ENCODE peak calls at places on chromosomes 16 and 17, in five cellular contexts. One of them, this sample, is unnamed.

GRCh38 chr17:2703181-2703580 is 8.4 kb downstream of the CLUH start:
- DNase-seq in CD8-positive, alpha-beta memory T cell: no peak
- DNase-seq in SK-N-SH: no peak
- DNase-seq in CD8-positive, alpha-beta T cell: no peak
- DNase-seq in A549: no peak
- DNase-seq in this sample: no peak

GRCh38 chr16:1530883-1531637 is 2.4 kb upstream of the TMEM204 start:
- DNase-seq in CD8-positive, alpha-beta memory T cell: no peak
- DNase-seq in SK-N-SH: peak; percentile 94
- DNase-seq in CD8-positive, alpha-beta T cell: no peak
- DNase-seq in A549: no peak
- DNase-seq in this sample: no peak

GRCh38 chr17:72387487-72387886 is 266.7 kb downstream of the SOX9 start:
- DNase-seq in CD8-positive, alpha-beta memory T cell: no peak
- DNase-seq in SK-N-SH: no peak
- DNase-seq in CD8-positive, alpha-beta T cell: no peak
- DNase-seq in A549: peak; percentile 63
- DNase-seq in this sample: no peak

GRCh38 chr17:49730078-49730786 is 22.5 kb upstream of the SLC35B1 start:
- DNase-seq in CD8-positive, alpha-beta memory T cell: no peak
- DNase-seq in SK-N-SH: no peak
- DNase-seq in CD8-positive, alpha-beta T cell: no peak
- DNase-seq in A549: no peak
- DNase-seq in this sample: no peak

GRCh38 chr17:18139949-18140348 is 31.4 kb downstream of the MYO15A start:
- DNase-seq in CD8-positive, alpha-beta memory T cell: no peak
- DNase-seq in SK-N-SH: peak; percentile 68
- DNase-seq in CD8-positive, alpha-beta T cell: no peak
- DNase-seq in A549: peak; percentile 57
- DNase-seq in this sample: no peak

GRCh38 chr17:7839199-7839889 is 5.3 kb downstream of the KDM6B start:
- DNase-seq in CD8-positive, alpha-beta memory T cell: no peak
- DNase-seq in SK-N-SH: no peak
- DNase-seq in CD8-positive, alpha-beta T cell: no peak
- DNase-seq in A549: no peak
- DNase-seq in this sample: no peak

GRCh38 chr17:68593331-68593710 is 7.8 kb downstream of the FAM20A start:
- DNase-seq in CD8-positive, alpha-beta memory T cell: no peak
- DNase-seq in SK-N-SH: peak; percentile 32
- DNase-seq in CD8-positive, alpha-beta T cell: no peak
- DNase-seq in A549: no peak
- DNase-seq in this sample: no peak

GRCh38 chr16:82175627-82176026 is 5.6 kb upstream of the MPHOSPH6 start:
- DNase-seq in CD8-positive, alpha-beta memory T cell: no peak
- DNase-seq in SK-N-SH: no peak
- DNase-seq in CD8-positive, alpha-beta T cell: no peak
- DNase-seq in A549: no peak
- DNase-seq in this sample: no peak

GRCh38 chr16:76360384-76360783 is 83.2 kb downstream of the CNTNAP4 start:
- DNase-seq in CD8-positive, alpha-beta memory T cell: no peak
- DNase-seq in SK-N-SH: no peak
- DNase-seq in CD8-positive, alpha-beta T cell: no peak
- DNase-seq in A549: no peak
- DNase-seq in this sample: no peak

GRCh38 chr17:81500026-81500425 is 12.6 kb downstream of the ACTG1 start:
- DNase-seq in CD8-positive, alpha-beta memory T cell: no peak
- DNase-seq in SK-N-SH: no peak
- DNase-seq in CD8-positive, alpha-beta T cell: no peak
- DNase-seq in A549: peak; percentile 57
- DNase-seq in this sample: no peak

GRCh38 chr17:82367724-82368524 is 3.6 kb upstream of the UTS2R start:
- DNase-seq in CD8-positive, alpha-beta memory T cell: no peak
- DNase-seq in SK-N-SH: peak; percentile 64
- DNase-seq in CD8-positive, alpha-beta T cell: no peak
- DNase-seq in A549: peak; percentile 81
- DNase-seq in this sample: no peak

GRCh38 chr16:81137754-81138153 is 41.6 kb upstream of the GCSH start:
- DNase-seq in CD8-positive, alpha-beta memory T cell: no peak
- DNase-seq in SK-N-SH: no peak
- DNase-seq in CD8-positive, alpha-beta T cell: no peak
- DNase-seq in A549: no peak
- DNase-seq in this sample: no peak

GRCh38 chr17:47288531-47289116 is 35.0 kb downstream of the ITGB3 start:
- DNase-seq in CD8-positive, alpha-beta memory T cell: no peak
- DNase-seq in SK-N-SH: no peak
- DNase-seq in CD8-positive, alpha-beta T cell: no peak
- DNase-seq in A549: peak; percentile 22
- DNase-seq in this sample: no peak

GRCh38 chr17:50274945-50275221 is 617 bp downstream of the TMEM92 start:
- DNase-seq in CD8-positive, alpha-beta memory T cell: no peak
- DNase-seq in SK-N-SH: no peak
- DNase-seq in CD8-positive, alpha-beta T cell: no peak
- DNase-seq in A549: no peak
- DNase-seq in this sample: no peak

GRCh38 chr16:57694556-57695377 is at the start of gene DRC7:
- DNase-seq in CD8-positive, alpha-beta memory T cell: no peak
- DNase-seq in SK-N-SH: peak; percentile 90
- DNase-seq in CD8-positive, alpha-beta T cell: no peak
- DNase-seq in A549: peak; percentile 68
- DNase-seq in this sample: no peak

GRCh38 chr17:77107506-77108433 is 33.0 kb upstream of the SEC14L1 start:
- DNase-seq in CD8-positive, alpha-beta memory T cell: peak; percentile 81
- DNase-seq in SK-N-SH: no peak
- DNase-seq in CD8-positive, alpha-beta T cell: peak; percentile 51
- DNase-seq in A549: no peak
- DNase-seq in this sample: peak; percentile 16

GRCh38 chr17:74245145-74245817 is 28.8 kb upstream of the DNAI2 start:
- DNase-seq in CD8-positive, alpha-beta memory T cell: no peak
- DNase-seq in SK-N-SH: peak; percentile 56
- DNase-seq in CD8-positive, alpha-beta T cell: no peak
- DNase-seq in A549: no peak
- DNase-seq in this sample: no peak

GRCh38 chr16:12586701-12587100 is 217.0 kb downstream of the CPPED1 start:
- DNase-seq in CD8-positive, alpha-beta memory T cell: no peak
- DNase-seq in SK-N-SH: no peak
- DNase-seq in CD8-positive, alpha-beta T cell: no peak
- DNase-seq in A549: no peak
- DNase-seq in this sample: no peak

GRCh38 chr16:11595908-11596504 is 9.3 kb upstream of the LITAF start:
- DNase-seq in CD8-positive, alpha-beta memory T cell: peak; percentile 6
- DNase-seq in SK-N-SH: no peak
- DNase-seq in CD8-positive, alpha-beta T cell: no peak
- DNase-seq in A549: no peak
- DNase-seq in this sample: no peak

GRCh38 chr17:33050611-33051140 is 59.0 kb downstream of the SPACA3 start:
- DNase-seq in CD8-positive, alpha-beta memory T cell: no peak
- DNase-seq in SK-N-SH: no peak
- DNase-seq in CD8-positive, alpha-beta T cell: no peak
- DNase-seq in A549: no peak
- DNase-seq in this sample: no peak

GRCh38 chr17:83052241-83052564 is 27.2 kb upstream of the METRNL start:
- DNase-seq in CD8-positive, alpha-beta memory T cell: no peak
- DNase-seq in SK-N-SH: no peak
- DNase-seq in CD8-positive, alpha-beta T cell: no peak
- DNase-seq in A549: no peak
- DNase-seq in this sample: no peak

GRCh38 chr17:75406222-75406615 is 741 bp upstream of the GRB2 start:
- DNase-seq in CD8-positive, alpha-beta memory T cell: no peak
- DNase-seq in SK-N-SH: peak; percentile 27
- DNase-seq in CD8-positive, alpha-beta T cell: no peak
- DNase-seq in A549: no peak
- DNase-seq in this sample: no peak

GRCh38 chr17:77579131-77579530 is 379.4 kb upstream of the TNRC6C start:
- DNase-seq in CD8-positive, alpha-beta memory T cell: no peak
- DNase-seq in SK-N-SH: no peak
- DNase-seq in CD8-positive, alpha-beta T cell: no peak
- DNase-seq in A549: no peak
- DNase-seq in this sample: no peak

GRCh38 chr17:72878975-72879660 is 213.4 kb downstream of the SLC39A11 start:
- DNase-seq in CD8-positive, alpha-beta memory T cell: no peak
- DNase-seq in SK-N-SH: no peak
- DNase-seq in CD8-positive, alpha-beta T cell: no peak
- DNase-seq in A549: no peak
- DNase-seq in this sample: no peak

DNA sequence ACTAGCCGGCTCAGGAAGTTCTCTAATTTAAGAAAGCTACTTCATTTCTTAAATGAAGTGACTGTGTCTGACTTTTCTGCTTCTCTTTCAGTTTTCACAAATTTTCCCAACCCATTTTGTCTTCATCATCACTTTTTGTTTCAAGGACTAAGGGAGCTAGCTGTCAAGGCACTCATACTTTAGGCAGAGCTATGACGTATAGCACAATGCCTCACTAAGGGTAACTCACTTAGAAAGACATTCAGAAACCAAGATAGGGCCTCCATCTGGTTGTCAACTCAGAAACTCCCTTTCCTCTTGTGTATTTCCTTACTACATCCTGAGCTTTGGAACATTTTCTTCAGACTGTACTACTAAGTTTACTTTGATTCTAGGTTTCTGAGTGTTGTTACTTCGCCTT is 397.9 kb downstream of the TOX3 start:
- DNase-seq in CD8-positive, alpha-beta memory T cell: no peak
- DNase-seq in SK-N-SH: no peak
- DNase-seq in CD8-positive, alpha-beta T cell: no peak
- DNase-seq in A549: no peak
- DNase-seq in this sample: no peak
- H3K9me3 ChIP-seq in CD8-positive, alpha-beta memory T cell: no peaks in the 10 kb centered on the region
- H3K9me3 ChIP-seq in SK-N-SH: no peaks in the 10 kb centered on the region
- H3K9me3 ChIP-seq in CD8-positive, alpha-beta T cell: no peaks in the 10 kb centered on the region
- H3K9me3 ChIP-seq in A549: no peaks in the 10 kb centered on the region
- H3K9me3 ChIP-seq in this sample: no peaks in the 10 kb centered on the region

DNA sequence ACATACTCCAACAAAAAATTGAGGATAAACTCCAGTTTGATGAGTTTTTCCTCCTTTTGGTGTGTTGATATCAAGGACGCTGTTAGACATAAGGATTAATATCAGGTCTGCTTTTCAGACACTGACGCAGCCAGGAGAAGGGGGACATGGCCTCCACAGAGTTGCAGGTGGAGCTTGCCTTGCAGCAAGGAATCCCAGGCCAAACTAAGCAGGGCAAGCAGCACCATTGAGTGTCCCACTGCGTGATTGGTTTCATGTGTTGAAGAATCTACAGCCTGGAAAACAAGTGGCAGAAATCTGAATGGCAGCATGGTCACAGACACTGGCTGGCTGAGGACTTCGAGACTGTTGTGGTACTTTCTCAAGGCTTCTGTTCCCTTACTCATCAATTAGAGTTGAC is 777.6 kb downstream of the KCNJ18 start:
- DNase-seq in CD8-positive, alpha-beta memory T cell: no peak
- DNase-seq in SK-N-SH: no peak
- DNase-seq in CD8-positive, alpha-beta T cell: no peak
- DNase-seq in A549: no peak
- DNase-seq in this sample: no peak
- H3K9me3 ChIP-seq in CD8-positive, alpha-beta memory T cell: no peaks in the 10 kb centered on the region
- H3K9me3 ChIP-seq in SK-N-SH: no peaks in the 10 kb centered on the region
- H3K9me3 ChIP-seq in CD8-positive, alpha-beta T cell: no peaks in the 10 kb centered on the region
- H3K9me3 ChIP-seq in A549: no peaks in the 10 kb centered on the region
- H3K9me3 ChIP-seq in this sample: no peaks in the 10 kb centered on the region

GRCh38 chr16:78988361-78988992 is 612.1 kb downstream of the MAF start:
- DNase-seq in CD8-positive, alpha-beta memory T cell: no peak
- DNase-seq in SK-N-SH: no peak
- DNase-seq in CD8-positive, alpha-beta T cell: no peak
- DNase-seq in A549: no peak
- DNase-seq in this sample: no peak
- H3K9me3 ChIP-seq in CD8-positive, alpha-beta memory T cell: no peaks in the 10 kb centered on the region
- H3K9me3 ChIP-seq in SK-N-SH: no peaks in the 10 kb centered on the region
- H3K9me3 ChIP-seq in CD8-positive, alpha-beta T cell: no peaks in the 10 kb centered on the region
- H3K9me3 ChIP-seq in A549: no peaks in the 10 kb centered on the region
- H3K9me3 ChIP-seq in this sample: no peaks in the 10 kb centered on the region

GRCh38 chr16:3356118-3356517 is 429 bp downstream of the OR2C1 start:
- DNase-seq in CD8-positive, alpha-beta memory T cell: no peak
- DNase-seq in SK-N-SH: peak; percentile 30
- DNase-seq in CD8-positive, alpha-beta T cell: no peak
- DNase-seq in A549: no peak
- DNase-seq in this sample: no peak
- H3K9me3 ChIP-seq in CD8-positive, alpha-beta memory T cell: no peaks in the 10 kb centered on the region
- H3K9me3 ChIP-seq in SK-N-SH: no peaks in the 10 kb centered on the region
- H3K9me3 ChIP-seq in CD8-positive, alpha-beta T cell: no peaks in the 10 kb centered on the region
- H3K9me3 ChIP-seq in A549: peaks cover 47% of the 10 kb centered on the region
- H3K9me3 ChIP-seq in this sample: no peaks in the 10 kb centered on the region

DNA sequence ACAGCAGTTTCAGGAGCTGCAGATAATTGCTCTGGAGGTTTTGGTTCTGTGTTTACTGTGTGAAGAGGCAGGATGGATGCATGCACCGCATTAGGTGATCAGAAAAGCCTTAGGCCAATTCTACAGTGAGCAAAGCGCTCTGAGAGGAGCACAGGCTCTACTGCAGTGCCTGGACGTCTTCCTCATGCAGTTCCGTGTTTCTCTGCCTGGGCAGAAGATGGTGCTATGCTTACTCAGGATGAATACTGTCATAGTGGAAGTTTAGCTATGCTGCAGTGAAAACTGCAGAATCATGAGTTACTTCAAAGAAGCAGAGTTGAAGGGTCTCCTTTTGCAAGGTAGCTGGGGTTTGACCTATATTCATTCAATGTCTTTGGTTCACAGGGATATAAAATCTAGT is 1012.4 kb downstream of the KCNJ18 start:
- DNase-seq in CD8-positive, alpha-beta memory T cell: no peak
- DNase-seq in SK-N-SH: no peak
- DNase-seq in CD8-positive, alpha-beta T cell: no peak
- DNase-seq in A549: peak; percentile 40
- DNase-seq in this sample: no peak
- H3K9me3 ChIP-seq in CD8-positive, alpha-beta memory T cell: no peaks in the 10 kb centered on the region
- H3K9me3 ChIP-seq in SK-N-SH: no peaks in the 10 kb centered on the region
- H3K9me3 ChIP-seq in CD8-positive, alpha-beta T cell: no peaks in the 10 kb centered on the region
- H3K9me3 ChIP-seq in A549: no peaks in the 10 kb centered on the region
- H3K9me3 ChIP-seq in this sample: no peaks in the 10 kb centered on the region

GRCh38 chr17:22278302-22279275 is 586.3 kb downstream of the KCNJ18 start:
- DNase-seq in CD8-positive, alpha-beta memory T cell: peak; percentile 35
- DNase-seq in SK-N-SH: no peak
- DNase-seq in CD8-positive, alpha-beta T cell: no peak
- DNase-seq in A549: no peak
- DNase-seq in this sample: no peak

GRCh38 chr17:22273308-22273707 is 581.0 kb downstream of the KCNJ18 start:
- DNase-seq in CD8-positive, alpha-beta memory T cell: no peak
- DNase-seq in SK-N-SH: no peak
- DNase-seq in CD8-positive, alpha-beta T cell: no peak
- DNase-seq in A549: no peak
- DNase-seq in this sample: no peak

GRCh38 chr17:22272363-22273146 is 580.2 kb downstream of the KCNJ18 start:
- DNase-seq in CD8-positive, alpha-beta memory T cell: no peak
- DNase-seq in SK-N-SH: no peak
- DNase-seq in CD8-positive, alpha-beta T cell: no peak
- DNase-seq in A549: no peak
- DNase-seq in this sample: no peak

GRCh38 chr17:22277595-22277994 is 585.3 kb downstream of the KCNJ18 start:
- DNase-seq in CD8-positive, alpha-beta memory T cell: no peak
- DNase-seq in SK-N-SH: no peak
- DNase-seq in CD8-positive, alpha-beta T cell: no peak
- DNase-seq in A549: no peak
- DNase-seq in this sample: no peak
- H3K9me3 ChIP-seq in CD8-positive, alpha-beta memory T cell: no peaks in the 10 kb centered on the region
- H3K9me3 ChIP-seq in SK-N-SH: no peaks in the 10 kb centered on the region
- H3K9me3 ChIP-seq in CD8-positive, alpha-beta T cell: no peaks in the 10 kb centered on the region
- H3K9me3 ChIP-seq in A549: no peaks in the 10 kb centered on the region
- H3K9me3 ChIP-seq in this sample: no peaks in the 10 kb centered on the region

GRCh38 chr16:88285514-88285822 is 97.3 kb upstream of the ZNF469 start:
- DNase-seq in CD8-positive, alpha-beta memory T cell: no peak
- DNase-seq in SK-N-SH: no peak
- DNase-seq in CD8-positive, alpha-beta T cell: no peak
- DNase-seq in A549: no peak
- DNase-seq in this sample: no peak
- H3K9me3 ChIP-seq in CD8-positive, alpha-beta memory T cell: no peaks in the 10 kb centered on the region
- H3K9me3 ChIP-seq in SK-N-SH: no peaks in the 10 kb centered on the region
- H3K9me3 ChIP-seq in CD8-positive, alpha-beta T cell: no peaks in the 10 kb centered on the region
- H3K9me3 ChIP-seq in A549: peaks cover 57% of the 10 kb centered on the region
- H3K9me3 ChIP-seq in this sample: no peaks in the 10 kb centered on the region

This sample was measured in T-helper 17 cell.